ENCODE peak calls at places on chromosomes 12 and 14, in six cellular contexts. Y is cardiac muscle cell, S is Caco-2, F is ovary, H is AG08396, P is cerebellum. U is an unnamed sample.

GRCh38 chr12:133129368-133130037 is 571 bp downstream of the ZNF891 start:
- DNase-seq in F (no peak), H (no peak), Y (peak), P (no peak), S (no peak), U (no peak)

GRCh38 chr12:54000105-54000773 is at the start of gene HOXC9:
- DNase-seq in F (peak), S (no peak), Y (no peak), H (peak), P (no peak), U (peak)

GRCh38 chr14:103207404-103208072 is 84.3 kb downstream of the TNFAIP2 start:
- DNase-seq in F (peak), S (no peak), P (peak), H (peak), Y (no peak), U (peak)

GRCh38 chr12:48996794-48997718 is 2.1 kb downstream of the DDN start:
- DNase-seq in S (peak), Y (peak), P (peak), H (peak), F (peak), U (peak)

GRCh38 chr12:121214855-121215745 is 5.2 kb downstream of the P2RX4 start:
- DNase-seq in Y (peak), P (no peak), F (no peak), H (peak), S (peak), U (no peak)

GRCh38 chr12:49260831-49261363 is 4.0 kb upstream of the TUBA1C start:
- DNase-seq in P (no peak), Y (peak), S (no peak), F (no peak), H (no peak), U (no peak)

GRCh38 chr12:91811481-91812287 is 334.0 kb downstream of the BTG1 start:
- DNase-seq in H (peak), Y (peak), F (peak), P (peak), S (peak), U (peak)

GRCh38 chr14:20934148-20934762 is 21.0 kb upstream of the RNASE2 start:
- DNase-seq in P (no peak), H (peak), Y (peak), S (no peak), F (no peak), U (peak)

GRCh38 chr14:94355191-94355794 is 32.2 kb upstream of the SERPINA6 start:
- DNase-seq in F (peak), S (no peak), Y (peak), H (peak), P (no peak), U (no peak)

GRCh38 chr12:76236640-76237039 is 111.6 kb downstream of the BBS10 start:
- DNase-seq in S (no peak), Y (peak), F (no peak), H (no peak), P (no peak), U (no peak)

GRCh38 chr12:12562016-12562483 is 613 bp downstream of the DUSP16 start:
- DNase-seq in Y (peak), P (no peak), F (no peak), S (no peak), H (peak), U (peak)

GRCh38 chr14:60655898-60656754 is 6.8 kb upstream of the SIX1 start:
- DNase-seq in S (no peak), P (no peak), H (no peak), F (no peak), Y (no peak), U (no peak)

GRCh38 chr12:11729439-11730150 is 80.1 kb downstream of the ETV6 start:
- DNase-seq in P (no peak), Y (no peak), F (no peak), S (no peak), H (no peak), U (no peak)

GRCh38 chr12:110689601-110690430 is 901 bp upstream of the HVCN1 start:
- DNase-seq in H (peak), S (no peak), F (peak), Y (peak), P (no peak), U (no peak)

GRCh38 chr14:67851785-67852410 is 32.3 kb downstream of the RAD51B start:
- DNase-seq in F (no peak), H (no peak), P (no peak), S (no peak), Y (peak), U (no peak)

GRCh38 chr12:65306603-65307501 is 28.4 kb downstream of the MSRB3 start:
- DNase-seq in Y (peak), S (no peak), H (peak), P (peak), F (no peak), U (peak)

GRCh38 chr14:32560213-32560857 is 231.2 kb downstream of the AKAP6 start:
- DNase-seq in P (peak), H (peak), S (peak), Y (peak), F (no peak), U (peak)

GRCh38 chr14:33432407-33433023 is 493.8 kb downstream of the NPAS3 start:
- DNase-seq in H (peak), Y (peak), S (no peak), F (no peak), P (peak), U (no peak)

GRCh38 chr12:53995311-53996187 is 4.4 kb upstream of the HOXC9 start:
- DNase-seq in H (peak), S (peak), P (no peak), Y (no peak), F (peak), U (no peak)

GRCh38 chr14:64726585-64726890 is 22.3 kb downstream of the PLEKHG3 start:
- DNase-seq in P (no peak), H (no peak), S (peak), F (peak), Y (no peak), U (no peak)

GRCh38 chr12:69563166-69563762 is 22.0 kb upstream of the CCT2 start:
- DNase-seq in Y (no peak), S (no peak), P (no peak), H (no peak), F (no peak), U (no peak)

GRCh38 chr12:101761347-101761746 is 22.1 kb upstream of the SYCP3 start:
- DNase-seq in S (no peak), H (no peak), P (no peak), Y (peak), F (no peak), U (no peak)

GRCh38 chr14:49940805-49941421 is 48.0 kb downstream of the ARF6 start:
- DNase-seq in P (no peak), Y (peak), F (no peak), S (no peak), H (no peak), U (no peak)

GRCh38 chr12:32159925-32160324 is 53.3 kb downstream of the BICD1 start:
- DNase-seq in S (no peak), Y (peak), P (no peak), H (peak), F (no peak), U (no peak)

GRCh38 chr14:104315169-104315568 is 176.8 kb downstream of the KIF26A start:
- DNase-seq in S (peak), Y (no peak), F (peak), P (no peak), H (no peak), U (no peak)

GRCh38 chr14:35134329-35135123 is 12.2 kb downstream of the PRORP start:
- DNase-seq in Y (no peak), P (no peak), S (no peak), H (no peak), F (no peak), U (no peak)

U was measured in retina.